ENCODE peak calls at places on chromosomes 3 and 15, in five cellular contexts. One of them, this sample, is unnamed.

GRCh38 chr3:41975421-41976103 is 13.7 kb upstream of the ULK4 start:
- DNase-seq in astrocyte of the spinal cord: no peak
- DNase-seq in kidney tubule cell: no peak
- DNase-seq in heart left ventricle: no peak
- DNase-seq in posterior cingulate gyrus: no peak
- DNase-seq in this sample: no peak

GRCh38 chr15:91988071-91988470 is 134.6 kb downstream of the SLCO3A1 start:
- DNase-seq in heart left ventricle: no peak
- DNase-seq in posterior cingulate gyrus: no peak
- DNase-seq in kidney tubule cell: no peak
- DNase-seq in astrocyte of the spinal cord: no peak
- DNase-seq in this sample: no peak

GRCh38 chr15:32855942-32856341 is 138.1 kb downstream of the GREM1 start:
- DNase-seq in heart left ventricle: no peak
- DNase-seq in astrocyte of the spinal cord: peak
- DNase-seq in kidney tubule cell: peak
- DNase-seq in posterior cingulate gyrus: no peak
- DNase-seq in this sample: no peak

GRCh38 chr3:177358085-177358967 is 161.0 kb upstream of the TBL1XR1 start:
- DNase-seq in heart left ventricle: peak
- DNase-seq in posterior cingulate gyrus: peak
- DNase-seq in kidney tubule cell: peak
- DNase-seq in astrocyte of the spinal cord: peak
- DNase-seq in this sample: peak

GRCh38 chr3:40899286-40899712 is 300.0 kb upstream of the CTNNB1 start:
- DNase-seq in kidney tubule cell: peak
- DNase-seq in posterior cingulate gyrus: no peak
- DNase-seq in heart left ventricle: no peak
- DNase-seq in astrocyte of the spinal cord: peak
- DNase-seq in this sample: no peak

GRCh38 chr15:99086327-99086667 is 18.6 kb upstream of the SYNM start:
- DNase-seq in kidney tubule cell: no peak
- DNase-seq in heart left ventricle: no peak
- DNase-seq in posterior cingulate gyrus: no peak
- DNase-seq in astrocyte of the spinal cord: no peak
- DNase-seq in this sample: no peak

GRCh38 chr3:119831022-119831421 is 49.1 kb downstream of the NR1I2 start:
- DNase-seq in posterior cingulate gyrus: no peak
- DNase-seq in astrocyte of the spinal cord: no peak
- DNase-seq in kidney tubule cell: no peak
- DNase-seq in heart left ventricle: no peak
- DNase-seq in this sample: no peak

GRCh38 chr15:78850926-78851600 is 21.6 kb upstream of the MORF4L1 start:
- DNase-seq in heart left ventricle: no peak
- DNase-seq in posterior cingulate gyrus: peak
- DNase-seq in astrocyte of the spinal cord: no peak
- DNase-seq in kidney tubule cell: no peak
- DNase-seq in this sample: no peak

GRCh38 chr3:160929595-160929994 is 173.6 kb downstream of the PPM1L start:
- DNase-seq in astrocyte of the spinal cord: no peak
- DNase-seq in heart left ventricle: peak
- DNase-seq in posterior cingulate gyrus: peak
- DNase-seq in kidney tubule cell: no peak
- DNase-seq in this sample: peak

GRCh38 chr15:62847900-62848489 is 194.6 kb upstream of the TPM1 start:
- DNase-seq in astrocyte of the spinal cord: peak
- DNase-seq in posterior cingulate gyrus: peak
- DNase-seq in heart left ventricle: peak
- DNase-seq in kidney tubule cell: peak
- DNase-seq in this sample: peak

This sample was measured in left colon.